ENCODE peak calls at places on chromosomes 11 and 22, in seven cellular contexts. R is fibroblast of lung, J is colonic mucosa, C is HCT116, B is WERI-Rb-1, P is spleen, H is foreskin fibroblast. I is an unnamed sample.

GRCh38 chr11:120712014-120712413 is 200.5 kb downstream of the GRIK4 start:
- DNase-seq in P (peak), B (no peak), R (no peak), J (no peak), C (no peak), H (no peak), I (no peak)

GRCh38 chr11:134478611-134479010 is 66.6 kb upstream of the B3GAT1 start:
- DNase-seq in P (no peak), R (no peak), C (no peak), B (no peak), J (no peak), H (no peak), I (no peak)

GRCh38 chr22:40118979-40119378 is 58.7 kb upstream of the TNRC6B start:
- DNase-seq in H (no peak), P (no peak), C (no peak), R (no peak), J (no peak), B (no peak), I (no peak)

GRCh38 chr22:45159652-45160462 is 3.9 kb upstream of the NUP50 start:
- DNase-seq in C (no peak), J (peak), P (no peak), H (no peak), B (peak), R (peak), I (no peak)

GRCh38 chr11:57379732-57380131 is 1.2 kb downstream of the PRG3 start:
- DNase-seq in H (no peak), B (no peak), P (no peak), C (no peak), J (no peak), R (peak), I (no peak)

GRCh38 chr11:121067453-121067852 is 33.6 kb upstream of the TECTA start:
- DNase-seq in H (peak), P (no peak), J (no peak), R (no peak), B (no peak), C (no peak), I (no peak)

GRCh38 chr11:63574856-63575602 is 11.8 kb upstream of the PLAAT2 start:
- DNase-seq in P (no peak), R (peak), H (no peak), B (no peak), C (no peak), J (peak), I (no peak)

GRCh38 chr11:6472934-6473333 is 807 bp downstream of the TRIM3 start:
- DNase-seq in J (no peak), C (no peak), R (no peak), B (peak), P (no peak), H (no peak), I (no peak)

GRCh38 chr22:38843716-38844660 is at the start of gene NPTXR:
- DNase-seq in B (peak), H (peak), J (no peak), C (no peak), P (no peak), R (peak), I (no peak)

GRCh38 chr11:117913736-117914397 is 15.3 kb downstream of the TMPRSS13 start:
- DNase-seq in H (no peak), R (no peak), C (no peak), P (no peak), B (no peak), J (no peak), I (no peak)

GRCh38 chr11:117828641-117829368 is 4.3 kb upstream of the FXYD2 start:
- DNase-seq in B (peak), R (peak), J (peak), H (no peak), P (peak), C (no peak), I (no peak)

GRCh38 chr22:37345863-37346514 is 63.7 kb downstream of the CYTH4 start:
- DNase-seq in J (peak), R (peak), H (peak), P (no peak), B (no peak), C (no peak), I (peak)

GRCh38 chr11:68369756-68370155 is 57.4 kb downstream of the LRP5 start:
- DNase-seq in H (no peak), R (no peak), B (no peak), J (no peak), C (no peak), P (no peak), I (no peak)

GRCh38 chr11:1771700-1772099 is 8.0 kb upstream of the CTSD start:
- DNase-seq in C (no peak), H (peak), R (peak), J (no peak), P (peak), B (no peak), I (no peak)

GRCh38 chr11:70251583-70252285 is 18.8 kb upstream of the PPFIA1 start:
- DNase-seq in B (no peak), P (no peak), C (no peak), R (peak), J (no peak), H (no peak), I (no peak)

GRCh38 chr11:2088284-2088683 is 50.9 kb downstream of the IGF2 start:
- DNase-seq in P (no peak), R (no peak), C (no peak), B (no peak), H (no peak), J (no peak), I (no peak)

GRCh38 chr11:83957038-83957900 is 671.1 kb upstream of the CCDC90B start:
- DNase-seq in B (no peak), J (no peak), P (no peak), R (no peak), H (no peak), C (no peak), I (no peak)

GRCh38 chr22:39932918-39933649 is 27.1 kb upstream of the TMA7B start:
- DNase-seq in J (peak), C (peak), H (no peak), P (no peak), R (no peak), B (peak), I (no peak)

GRCh38 chr11:113477321-113477720 is 2.1 kb upstream of the DRD2 start:
- DNase-seq in J (no peak), H (no peak), B (peak), C (no peak), R (no peak), P (no peak), I (no peak)

GRCh38 chr22:44242946-44243724 is 62.4 kb downstream of the PARVG start:
- DNase-seq in H (no peak), J (no peak), P (no peak), C (no peak), B (no peak), R (no peak), I (no peak)

GRCh38 chr22:44928711-44929347 is 81.0 kb downstream of the PHF21B start:
- DNase-seq in B (no peak), H (no peak), R (no peak), C (no peak), P (peak), J (no peak), I (no peak)

GRCh38 chr11:29343465-29344333 is 673.1 kb downstream of the KCNA4 start:
- DNase-seq in H (no peak), P (peak), B (peak), R (peak), C (peak), J (peak), I (no peak)

GRCh38 chr22:24985824-24986214 is 33.3 kb downstream of the KIAA1671 start:
- DNase-seq in C (no peak), J (no peak), H (peak), B (no peak), R (peak), P (no peak), I (no peak)

GRCh38 chr11:65243773-65244172 is 18.0 kb upstream of the POLA2 start:
- DNase-seq in R (no peak), H (no peak), J (no peak), C (no peak), P (no peak), B (no peak), I (no peak)

GRCh38 chr22:29886601-29887000 is 3.6 kb downstream of the MTMR3 start:
- DNase-seq in P (no peak), R (no peak), J (no peak), C (no peak), B (no peak), H (no peak), I (no peak)

GRCh38 chr11:35292290-35292689 is 127.1 kb downstream of the SLC1A2 start:
- DNase-seq in P (no peak), J (no peak), B (no peak), C (no peak), R (no peak), H (no peak), I (no peak)

DNA sequence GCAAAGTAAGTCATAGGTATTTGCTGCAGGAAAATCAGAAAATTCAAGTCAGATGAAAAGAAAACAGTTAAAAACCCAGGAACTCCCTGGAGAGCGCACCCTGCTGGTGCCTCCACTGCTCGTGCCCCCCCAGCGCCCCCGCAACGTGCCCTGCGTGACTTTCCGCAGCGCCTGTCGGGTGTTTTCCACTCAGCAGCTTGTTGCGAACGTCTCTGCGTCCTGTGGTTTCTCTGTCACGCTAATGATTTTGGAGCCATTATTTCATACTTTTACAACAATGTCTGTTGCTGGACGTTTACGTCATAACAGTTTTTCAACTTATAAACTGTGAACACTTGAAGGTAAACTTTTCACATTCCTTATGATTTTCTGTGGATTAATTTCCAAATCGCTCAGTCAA is 5.0 kb downstream of the CRELD2 start:
- DNase-seq in C (no peak), B (no peak), H (no peak), R (no peak), J (no peak), P (no peak), I (no peak)
- TF ChIP-seq CTCF in C (peak), B (peak), H (no peak), R (peak), J (no peak), P (no peak), I (no peak)

DNA sequence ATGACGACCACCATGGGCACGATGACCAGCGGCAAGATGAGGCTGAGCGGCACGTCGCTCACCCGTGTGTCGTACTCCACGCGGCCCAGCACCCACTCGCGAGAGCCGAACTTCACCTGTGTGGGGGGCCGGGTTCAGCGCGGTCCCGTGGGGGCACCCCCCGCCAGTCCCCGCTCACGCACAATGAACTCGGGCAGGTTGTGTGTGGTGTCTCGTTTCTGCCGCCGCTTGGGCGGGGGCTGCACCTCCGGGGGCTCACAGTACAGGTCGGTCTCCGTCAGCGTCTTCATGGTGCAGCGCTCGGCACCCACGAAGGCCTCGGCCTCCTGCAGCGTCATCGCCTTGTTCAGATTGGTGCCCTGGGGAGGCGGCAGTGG is 11.2 kb upstream of the MAPK11 start:
- DNase-seq in C (no peak), B (no peak), R (no peak), J (no peak), H (no peak), P (no peak), I (no peak)
- H3K4me3 ChIP-seq in C (no peak), B (no peak), R (no peak), J (no peak), H (no peak), P (no peak), I (no peak)

DNA sequence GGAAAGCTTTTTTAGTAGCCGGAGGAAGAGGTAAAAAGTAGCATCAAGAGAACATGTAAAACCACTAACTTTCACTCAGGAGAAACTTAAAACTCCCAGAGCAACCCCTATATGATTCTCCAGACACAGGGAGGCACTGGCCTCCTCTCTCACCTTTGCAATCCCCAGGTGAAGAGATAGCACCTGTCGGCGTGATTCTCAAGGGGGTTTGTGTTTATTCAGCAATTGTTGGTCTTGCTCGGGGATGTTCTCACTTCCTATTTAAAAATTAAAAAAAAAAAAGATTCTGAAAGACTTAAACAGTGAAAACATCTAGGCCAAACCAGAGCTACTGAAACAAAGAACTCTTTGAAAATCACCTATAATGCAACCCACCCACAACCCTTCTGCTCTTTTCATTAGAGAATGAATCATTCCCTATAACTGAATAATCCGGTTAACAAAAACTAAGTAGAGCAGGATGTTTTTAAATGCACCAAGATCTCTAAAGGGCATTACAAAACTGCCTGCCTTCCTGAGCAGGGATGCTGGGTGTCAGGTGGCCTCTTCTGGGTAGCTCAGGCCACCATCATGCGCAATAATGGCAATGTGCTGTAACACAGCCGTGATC is 24.9 kb downstream of the DHCR7 start:
- DNase-seq in J (no peak), C (no peak), B (no peak), R (no peak), H (no peak), P (no peak), I (no peak)
- TF ChIP-seq CTCF in J (no peak), C (no peak), B (no peak), R (no peak), H (no peak), P (no peak), I (no peak)

GRCh38 chr11:114771172-114771571 is 92.8 kb downstream of the NXPE2 start:
- DNase-seq in R (no peak), P (no peak), J (no peak), B (no peak), C (no peak), H (no peak), I (no peak)

GRCh38 chr11:114776956-114777355 is 98.6 kb downstream of the NXPE2 start:
- DNase-seq in B (no peak), H (no peak), C (no peak), J (no peak), P (no peak), R (no peak), I (no peak)

GRCh38 chr11:114775849-114776621 is 97.7 kb downstream of the NXPE2 start:
- DNase-seq in R (no peak), J (no peak), H (no peak), P (no peak), B (peak), C (no peak), I (no peak)

GRCh38 chr11:114774599-114775365 is 96.5 kb downstream of the NXPE2 start:
- DNase-seq in B (peak), H (no peak), C (peak), R (peak), P (no peak), J (peak), I (no peak)

GRCh38 chr11:114773541-114774338 is 95.4 kb downstream of the NXPE2 start:
- DNase-seq in C (no peak), H (no peak), B (peak), R (no peak), P (no peak), J (no peak), I (no peak)
- H3K4me3 ChIP-seq in C (no peak), H (no peak), B (no peak), R (no peak), P (no peak), J (no peak), I (no peak)

GRCh38 chr11:104338186-104338585 is 174.2 kb upstream of the PDGFD start:
- DNase-seq in J (no peak), C (no peak), P (no peak), H (peak), B (no peak), R (peak), I (no peak)

GRCh38 chr11:104339383-104339831 is 175.5 kb upstream of the PDGFD start:
- DNase-seq in J (no peak), R (no peak), P (no peak), H (no peak), C (no peak), B (no peak), I (no peak)

GRCh38 chr11:104343578-104343977 is 179.6 kb upstream of the PDGFD start:
- DNase-seq in J (no peak), H (no peak), P (no peak), B (no peak), R (peak), C (peak), I (no peak)
- TF ChIP-seq CTCF in J (peak), H (no peak), P (no peak), B (peak), R (peak), C (peak), I (peak)

GRCh38 chr11:76314741-76315090 is 66.2 kb downstream of the THAP12 start:
- DNase-seq in R (peak), H (peak), J (no peak), C (no peak), B (no peak), P (no peak), I (peak)

GRCh38 chr11:76313271-76313670 is 67.7 kb downstream of the THAP12 start:
- DNase-seq in J (no peak), B (no peak), H (no peak), C (no peak), P (no peak), R (no peak), I (no peak)

GRCh38 chr11:76316726-76317125 is 64.2 kb downstream of the THAP12 start:
- DNase-seq in H (no peak), C (no peak), P (no peak), R (no peak), J (no peak), B (no peak), I (no peak)

GRCh38 chr11:76315182-76315853 is 65.6 kb downstream of the THAP12 start:
- DNase-seq in R (no peak), H (no peak), P (no peak), J (no peak), C (no peak), B (no peak), I (no peak)

DNA sequence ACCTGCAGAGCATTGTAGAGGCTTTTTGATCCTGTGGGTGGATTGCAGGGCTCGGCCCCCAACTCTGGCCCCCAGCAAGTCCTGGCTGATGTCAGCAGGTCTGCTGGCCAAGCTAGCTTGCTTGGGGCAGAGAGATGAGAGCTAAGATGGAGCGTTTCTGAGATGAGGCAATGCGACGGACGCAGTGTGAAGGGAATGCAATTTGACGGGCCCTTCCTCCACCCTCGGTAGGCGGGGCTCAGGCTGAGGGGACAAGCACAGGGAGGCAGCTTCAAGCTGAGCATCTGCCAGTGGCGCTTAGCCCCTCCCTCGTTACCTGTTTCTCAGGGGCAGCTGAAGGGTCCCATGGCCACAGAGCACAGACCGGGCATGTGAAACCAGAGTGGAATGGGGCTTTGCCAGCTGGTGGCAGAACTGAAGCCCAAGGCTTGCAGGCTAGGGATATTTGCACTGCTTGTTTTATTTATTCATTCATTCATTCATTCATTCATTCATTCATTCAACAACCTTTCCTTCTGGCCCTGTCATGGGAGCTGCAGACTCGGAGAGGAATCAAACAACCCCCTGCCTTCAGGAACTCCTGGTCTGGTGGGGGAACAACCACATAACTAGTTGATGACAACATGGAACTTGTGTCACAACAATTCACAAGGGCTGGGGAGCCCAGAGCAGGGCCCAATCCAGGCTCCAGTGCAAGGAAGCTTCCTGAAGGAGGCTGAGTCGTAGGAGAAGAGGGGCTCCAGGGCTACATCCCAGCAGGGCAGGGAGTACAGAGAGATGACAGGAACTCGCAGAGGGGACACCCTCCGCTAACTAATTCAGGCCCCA is 66.8 kb downstream of the THAP12 start:
- DNase-seq in C (no peak), J (no peak), P (no peak), R (no peak), H (no peak), B (no peak), I (no peak)
- H3K4me3 ChIP-seq in C (no peak), J (no peak), P (no peak), R (no peak), H (no peak), B (no peak), I (no peak)